ENCODE peak calls at places on chromosome 6, in nine cellular contexts. A is Peyer's patch, C is breast epithelium, N is body of pancreas, S is HFF-Myc, Y is AG09319, J is astrocyte of the cerebellum, K is nephron progenitor cell, U is GM13976. B is an unnamed sample.

GRCh38 chr6:20441921-20442320 is 40.2 kb downstream of the E2F3 start:
- DNase-seq in A (no peak), C (no peak), N (no peak), S (no peak), Y (no peak), J (no peak), K (no peak), U (no peak), B (no peak)

GRCh38 chr6:34530753-34531365 is 25.3 kb downstream of the SPDEF start:
- DNase-seq in A (no peak), C (no peak), N (no peak), S (no peak), Y (no peak), J (no peak), K (no peak), U (no peak), B (no peak)

GRCh38 chr6:21826031-21826430 is 232.5 kb downstream of the SOX4 start:
- DNase-seq in A (no peak), C (no peak), N (no peak), S (no peak), Y (no peak), J (no peak), K (no peak), U (no peak), B (no peak)

GRCh38 chr6:112233864-112234263 is 20.5 kb downstream of the LAMA4 start:
- DNase-seq in A (no peak), C (no peak), N (no peak), S (peak), Y (no peak), J (no peak), K (no peak), U (no peak), B (no peak)

GRCh38 chr6:168380956-168381605 is 59.9 kb upstream of the SMOC2 start:
- DNase-seq in A (no peak), C (no peak), N (no peak), S (no peak), Y (no peak), J (no peak), K (no peak), U (no peak), B (no peak)

GRCh38 chr6:41373919-41374617 is 38.7 kb downstream of the NCR2 start:
- DNase-seq in A (no peak), C (no peak), N (no peak), S (no peak), Y (no peak), J (no peak), K (peak), U (peak), B (no peak)

GRCh38 chr6:88168362-88168761 is 2.2 kb upstream of the CNR1 start:
- DNase-seq in A (no peak), C (no peak), N (no peak), S (no peak), Y (no peak), J (no peak), K (no peak), U (no peak), B (no peak)

GRCh38 chr6:97765480-97765879 is 482.5 kb upstream of the MMS22L start:
- DNase-seq in A (no peak), C (no peak), N (no peak), S (no peak), Y (no peak), J (peak), K (no peak), U (no peak), B (no peak)

GRCh38 chr6:12280458-12280857 is 9.7 kb upstream of the EDN1 start:
- DNase-seq in A (no peak), C (no peak), N (no peak), S (no peak), Y (no peak), J (no peak), K (no peak), U (no peak), B (no peak)

GRCh38 chr6:36289281-36290018 is 19.6 kb downstream of the PNPLA1 start:
- DNase-seq in A (no peak), C (no peak), N (no peak), S (no peak), Y (no peak), J (no peak), K (no peak), U (no peak), B (no peak)

GRCh38 chr6:169288591-169288990 is 34.9 kb upstream of the THBS2 start:
- DNase-seq in A (no peak), C (no peak), N (no peak), S (no peak), Y (no peak), J (no peak), K (no peak), U (no peak), B (no peak)

GRCh38 chr6:25354078-25354940 is 75.1 kb downstream of the CARMIL1 start:
- DNase-seq in A (no peak), C (no peak), N (no peak), S (no peak), Y (no peak), J (peak), K (no peak), U (no peak), B (no peak)

GRCh38 chr6:170575250-170575649 is 9.2 kb downstream of the PDCD2 start:
- DNase-seq in A (no peak), C (no peak), N (no peak), S (no peak), Y (no peak), J (no peak), K (no peak), U (no peak), B (peak)

GRCh38 chr6:163634514-163635171 is 220.1 kb downstream of the QKI start:
- DNase-seq in A (no peak), C (peak), N (no peak), S (no peak), Y (no peak), J (no peak), K (no peak), U (no peak), B (no peak)

GRCh38 chr6:47242483-47243386 is 67.0 kb downstream of the TNFRSF21 start:
- DNase-seq in A (peak), C (peak), N (peak), S (peak), Y (peak), J (peak), K (peak), U (peak), B (peak)

GRCh38 chr6:134707342-134707982 is 242.4 kb downstream of the ALDH8A1 start:
- DNase-seq in A (peak), C (no peak), N (peak), S (peak), Y (no peak), J (no peak), K (no peak), U (no peak), B (no peak)

GRCh38 chr6:15544321-15544900 is 118.4 kb downstream of the DTNBP1 start:
- DNase-seq in A (no peak), C (no peak), N (no peak), S (no peak), Y (no peak), J (peak), K (no peak), U (no peak), B (no peak)

GRCh38 chr6:50818673-50819072 is at the start of gene TFAP2B:
- DNase-seq in A (no peak), C (no peak), N (no peak), S (no peak), Y (no peak), J (no peak), K (no peak), U (no peak), B (no peak)

GRCh38 chr6:38239719-38240451 is 399.8 kb downstream of the BTBD9 start:
- DNase-seq in A (no peak), C (no peak), N (peak), S (peak), Y (no peak), J (no peak), K (no peak), U (peak), B (no peak)

GRCh38 chr6:149065658-149066556 is 251.6 kb upstream of the TAB2 start:
- DNase-seq in A (peak), C (no peak), N (no peak), S (no peak), Y (no peak), J (no peak), K (no peak), U (peak), B (peak)

GRCh38 chr6:10794239-10794638 is 44.1 kb downstream of the MAK start:
- DNase-seq in A (no peak), C (no peak), N (no peak), S (no peak), Y (no peak), J (no peak), K (no peak), U (no peak), B (no peak)

GRCh38 chr6:147567141-147567805 is 58.8 kb downstream of the SAMD5 start:
- DNase-seq in A (no peak), C (no peak), N (no peak), S (no peak), Y (no peak), J (no peak), K (no peak), U (no peak), B (no peak)

GRCh38 chr6:24980507-24981384 is 45.0 kb upstream of the RIPOR2 start:
- DNase-seq in A (no peak), C (no peak), N (no peak), S (no peak), Y (no peak), J (no peak), K (no peak), U (no peak), B (no peak)

GRCh38 chr6:125149256-125150144 is 4.1 kb upstream of the TPD52L1 start:
- DNase-seq in A (no peak), C (no peak), N (no peak), S (no peak), Y (no peak), J (peak), K (no peak), U (no peak), B (no peak)

GRCh38 chr6:151647871-151648639 is 154.2 kb downstream of the CCDC170 start:
- DNase-seq in A (no peak), C (no peak), N (no peak), S (no peak), Y (no peak), J (no peak), K (peak), U (no peak), B (peak)

GRCh38 chr6:126145386-126145785 is 159.0 kb downstream of the TRMT11 start:
- DNase-seq in A (no peak), C (no peak), N (no peak), S (no peak), Y (no peak), J (no peak), K (peak), U (no peak), B (no peak)

GRCh38 chr6:46378161-46378881 is 112.9 kb downstream of the RCAN2 start:
- DNase-seq in A (no peak), C (no peak), N (no peak), S (no peak), Y (no peak), J (no peak), K (no peak), U (no peak), B (no peak)

GRCh38 chr6:35140991-35141720 is at the start of gene TCP11:
- DNase-seq in A (peak), C (no peak), N (peak), S (no peak), Y (no peak), J (no peak), K (no peak), U (peak), B (peak)

GRCh38 chr6:91088515-91088914 is 501.6 kb upstream of the MAP3K7 start:
- DNase-seq in A (no peak), C (no peak), N (no peak), S (no peak), Y (no peak), J (no peak), K (no peak), U (no peak), B (no peak)

GRCh38 chr6:81450180-81450579 is 302.3 kb downstream of the TENT5A start:
- DNase-seq in A (peak), C (no peak), N (no peak), S (peak), Y (peak), J (no peak), K (no peak), U (no peak), B (no peak)

GRCh38 chr6:150025201-150025917 is at the start of gene RAET1L:
- DNase-seq in A (peak), C (no peak), N (peak), S (peak), Y (no peak), J (no peak), K (no peak), U (no peak), B (peak)

GRCh38 chr6:13038315-13039261 is 289.7 kb downstream of the TBC1D7 start:
- DNase-seq in A (no peak), C (no peak), N (peak), S (no peak), Y (no peak), J (peak), K (no peak), U (no peak), B (no peak)

GRCh38 chr6:24827162-24827561 is 28.4 kb upstream of the ARMH2 start:
- DNase-seq in A (no peak), C (no peak), N (peak), S (no peak), Y (no peak), J (no peak), K (no peak), U (no peak), B (no peak)

GRCh38 chr6:28090902-28091586 is 10.7 kb downstream of the ZNF165 start:
- DNase-seq in A (no peak), C (no peak), N (no peak), S (no peak), Y (no peak), J (no peak), K (no peak), U (no peak), B (no peak)

GRCh38 chr6:32993363-32993973 is 15.9 kb downstream of the HLA-DOA start:
- DNase-seq in A (no peak), C (no peak), N (no peak), S (no peak), Y (no peak), J (no peak), K (no peak), U (no peak), B (no peak)

DNA sequence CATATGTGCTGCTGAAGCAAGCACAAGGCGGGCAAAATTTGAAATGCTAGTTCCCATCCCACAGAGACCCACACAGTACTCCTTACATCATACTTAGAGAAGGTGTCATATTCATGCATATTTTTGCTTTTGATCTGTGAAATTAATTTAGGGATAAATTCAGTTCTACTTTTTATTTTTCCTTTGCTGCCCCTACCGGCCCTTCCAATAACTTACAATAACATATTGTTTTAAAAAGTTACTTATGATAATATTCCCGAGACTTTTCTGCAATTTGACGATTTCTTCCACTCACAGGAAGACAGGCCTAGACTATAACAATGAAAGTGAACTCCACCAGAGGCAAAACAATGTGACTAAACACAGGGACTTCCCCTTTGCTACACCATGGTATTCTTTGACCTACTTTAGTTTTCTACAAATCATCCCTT is 35.0 kb downstream of the SESN1 start:
- DNase-seq in A (no peak), C (no peak), N (no peak), S (no peak), Y (no peak), J (no peak), K (no peak), U (peak), B (no peak)
- TF ChIP-seq CTCF in A (peak), C (peak), N (peak), S (no peak), Y (peak), J (no peak), K (no peak), U (no peak), B (no peak)

GRCh38 chr6:157951828-157952227 is 29.8 kb upstream of the SYNJ2 start:
- DNase-seq in A (peak), C (no peak), N (peak), S (no peak), Y (no peak), J (no peak), K (no peak), U (no peak), B (no peak)
- TF ChIP-seq CTCF in A (no peak), C (no peak), N (no peak), S (no peak), Y (no peak), J (no peak), K (no peak), U (no peak), B (no peak)

DNA sequence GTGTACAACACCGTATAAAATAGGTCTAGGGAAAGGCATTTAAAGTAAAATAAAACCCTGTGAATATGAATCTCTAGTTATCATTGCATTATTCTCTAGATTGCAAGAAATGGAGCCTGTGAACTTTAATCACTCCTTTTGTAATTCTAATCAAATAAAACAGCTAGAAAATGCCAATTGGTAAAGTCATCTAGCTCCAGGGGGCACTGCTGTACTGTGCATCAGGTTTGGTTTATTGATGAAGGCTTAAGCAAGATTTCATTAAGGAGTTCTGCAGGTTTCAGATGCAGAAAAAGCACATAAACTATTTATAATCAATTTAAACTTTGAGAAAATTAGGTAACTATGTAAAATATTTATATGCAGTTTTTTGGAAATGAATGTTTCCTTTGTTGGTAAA is 645.0 kb downstream of the PHF3 start:
- DNase-seq in A (peak), C (no peak), N (peak), S (no peak), Y (no peak), J (peak), K (peak), U (peak), B (peak)
- TF ChIP-seq CTCF in A (no peak), C (no peak), N (peak), S (no peak), Y (peak), J (peak), K (peak), U (peak), B (no peak)

GRCh38 chr6:146543940-146544661 is 468 bp downstream of the RAB32 start:
- DNase-seq in A (peak), C (peak), N (peak), S (no peak), Y (no peak), J (no peak), K (peak), U (peak), B (peak)

GRCh38 chr6:146544783-146545182 is 1.1 kb downstream of the RAB32 start:
- DNase-seq in A (no peak), C (no peak), N (no peak), S (no peak), Y (no peak), J (no peak), K (no peak), U (no peak), B (no peak)

GRCh38 chr6:146542881-146543210 is 787 bp upstream of the RAB32 start:
- DNase-seq in A (no peak), C (no peak), N (no peak), S (no peak), Y (no peak), J (no peak), K (no peak), U (no peak), B (no peak)

GRCh38 chr6:146545608-146546007 is 2.0 kb downstream of the RAB32 start:
- DNase-seq in A (no peak), C (no peak), N (no peak), S (no peak), Y (no peak), J (peak), K (no peak), U (no peak), B (no peak)

GRCh38 chr6:146543211-146543939 is at the start of gene RAB32:
- DNase-seq in A (peak), C (peak), N (peak), S (no peak), Y (peak), J (peak), K (peak), U (peak), B (peak)
- TF ChIP-seq CTCF in A (peak), C (peak), N (peak), S (peak), Y (peak), J (peak), K (peak), U (peak), B (peak)

DNA sequence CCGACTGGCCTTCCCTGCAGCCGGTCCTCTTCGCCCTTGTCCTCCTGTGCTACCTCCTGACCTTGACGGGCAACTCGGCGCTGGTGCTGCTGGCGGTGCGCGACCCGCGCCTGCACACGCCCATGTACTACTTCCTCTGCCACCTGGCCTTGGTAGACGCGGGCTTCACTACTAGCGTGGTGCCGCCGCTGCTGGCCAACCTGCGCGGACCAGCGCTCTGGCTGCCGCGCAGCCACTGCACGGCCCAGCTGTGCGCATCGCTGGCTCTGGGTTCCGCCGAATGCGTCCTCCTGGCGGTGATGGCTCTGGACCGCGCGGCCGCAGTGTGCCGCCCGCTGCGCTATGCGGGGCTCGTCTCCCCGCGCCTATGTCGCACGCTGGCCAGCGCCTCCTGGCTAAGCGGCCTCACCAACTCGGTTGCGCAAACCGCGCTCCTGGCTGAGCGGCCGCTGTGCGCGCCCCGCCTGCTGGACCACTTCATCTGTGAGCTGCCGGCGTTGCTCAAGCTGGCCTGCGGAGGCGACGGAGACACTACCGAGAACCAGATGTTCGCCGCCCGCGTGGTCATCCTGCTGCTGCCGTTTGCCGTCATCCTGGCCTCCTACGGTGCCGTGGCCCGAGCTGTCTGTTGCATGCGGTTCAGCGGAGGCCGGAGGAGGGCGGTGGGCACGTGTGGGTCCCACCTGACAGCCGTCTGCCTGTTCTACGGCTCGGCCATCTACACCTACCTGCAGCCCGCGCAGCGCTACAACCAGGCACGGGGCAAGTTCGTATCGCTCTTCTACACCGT is 6.1 kb downstream of the UBD start:
- DNase-seq in A (peak), C (no peak), N (peak), S (peak), Y (no peak), J (no peak), K (peak), U (peak), B (peak)
- TF ChIP-seq CTCF in A (no peak), C (no peak), N (no peak), S (peak), Y (peak), J (no peak), K (no peak), U (no peak), B (no peak)

GRCh38 chr6:70110128-70111022 is 192.5 kb downstream of the COL9A1 start:
- DNase-seq in A (no peak), C (no peak), N (no peak), S (no peak), Y (no peak), J (no peak), K (no peak), U (no peak), B (no peak)
- TF ChIP-seq CTCF in A (no peak), C (no peak), N (no peak), S (no peak), Y (no peak), J (no peak), K (no peak), U (no peak), B (no peak)

GRCh38 chr6:159169193-159169555 is at the start of gene FNDC1:
- DNase-seq in A (peak), C (no peak), N (peak), S (no peak), Y (no peak), J (no peak), K (peak), U (peak), B (peak)
- TF ChIP-seq CTCF in A (no peak), C (no peak), N (peak), S (no peak), Y (no peak), J (no peak), K (no peak), U (peak), B (peak)

B was measured in activated CD8-positive, alpha-beta T cell treated with anti-CD3 and anti-CD28 coated beads for 36 hours.